ENCODE peak calls at places on chromosome 10, in six cellular contexts. One of them, this sample, is unnamed.

GRCh38 chr10:62112325-62112724 is 156.3 kb downstream of the RTKN2 start:
- DNase-seq in fibroblast of pulmonary artery: no peak
- DNase-seq in fibroblast of lung: no peak
- DNase-seq in psoas muscle: no peak
- DNase-seq in foreskin fibroblast: no peak
- DNase-seq in cardiac muscle cell: no peak
- DNase-seq in this sample: no peak

GRCh38 chr10:107647462-107647861 is 483.0 kb upstream of the SORCS1 start:
- DNase-seq in fibroblast of pulmonary artery: no peak
- DNase-seq in fibroblast of lung: no peak
- DNase-seq in psoas muscle: no peak
- DNase-seq in foreskin fibroblast: no peak
- DNase-seq in cardiac muscle cell: no peak
- DNase-seq in this sample: no peak

GRCh38 chr10:7666253-7667023 is at the start of gene ITIH5:
- DNase-seq in fibroblast of pulmonary artery: no peak
- DNase-seq in fibroblast of lung: no peak
- DNase-seq in psoas muscle: peak
- DNase-seq in foreskin fibroblast: no peak
- DNase-seq in cardiac muscle cell: no peak
- DNase-seq in this sample: no peak

GRCh38 chr10:70711911-70712310 is 39.6 kb downstream of the ADAMTS14 start:
- DNase-seq in fibroblast of pulmonary artery: no peak
- DNase-seq in fibroblast of lung: no peak
- DNase-seq in psoas muscle: no peak
- DNase-seq in foreskin fibroblast: no peak
- DNase-seq in cardiac muscle cell: no peak
- DNase-seq in this sample: no peak

GRCh38 chr10:29446327-29446726 is 157.5 kb downstream of the LYZL1 start:
- DNase-seq in fibroblast of pulmonary artery: peak
- DNase-seq in fibroblast of lung: no peak
- DNase-seq in psoas muscle: no peak
- DNase-seq in foreskin fibroblast: no peak
- DNase-seq in cardiac muscle cell: peak
- DNase-seq in this sample: no peak

GRCh38 chr10:53209941-53210611 is 437.5 kb upstream of the MBL2 start:
- DNase-seq in fibroblast of pulmonary artery: peak
- DNase-seq in fibroblast of lung: peak
- DNase-seq in psoas muscle: no peak
- DNase-seq in foreskin fibroblast: no peak
- DNase-seq in cardiac muscle cell: peak
- DNase-seq in this sample: no peak

GRCh38 chr10:80697926-80698325 is 160.2 kb downstream of the SH2D4B start:
- DNase-seq in fibroblast of pulmonary artery: no peak
- DNase-seq in fibroblast of lung: no peak
- DNase-seq in psoas muscle: no peak
- DNase-seq in foreskin fibroblast: no peak
- DNase-seq in cardiac muscle cell: no peak
- DNase-seq in this sample: no peak

GRCh38 chr10:22253578-22253882 is 35.7 kb upstream of the EBLN1 start:
- DNase-seq in fibroblast of pulmonary artery: no peak
- DNase-seq in fibroblast of lung: no peak
- DNase-seq in psoas muscle: peak
- DNase-seq in foreskin fibroblast: no peak
- DNase-seq in cardiac muscle cell: peak
- DNase-seq in this sample: no peak

GRCh38 chr10:62613429-62613828 is 191.1 kb upstream of the ADO start:
- DNase-seq in fibroblast of pulmonary artery: peak
- DNase-seq in fibroblast of lung: peak
- DNase-seq in psoas muscle: no peak
- DNase-seq in foreskin fibroblast: no peak
- DNase-seq in cardiac muscle cell: peak
- DNase-seq in this sample: no peak

GRCh38 chr10:7561216-7561893 is 105.4 kb downstream of the ITIH5 start:
- DNase-seq in fibroblast of pulmonary artery: peak
- DNase-seq in fibroblast of lung: peak
- DNase-seq in psoas muscle: peak
- DNase-seq in foreskin fibroblast: no peak
- DNase-seq in cardiac muscle cell: peak
- DNase-seq in this sample: no peak

GRCh38 chr10:130137077-130137448 is 872 bp downstream of the GLRX3 start:
- DNase-seq in fibroblast of pulmonary artery: peak
- DNase-seq in fibroblast of lung: peak
- DNase-seq in psoas muscle: no peak
- DNase-seq in foreskin fibroblast: peak
- DNase-seq in cardiac muscle cell: peak
- DNase-seq in this sample: no peak

GRCh38 chr10:26969145-26969926 is 108.6 kb upstream of the ABI1 start:
- DNase-seq in fibroblast of pulmonary artery: no peak
- DNase-seq in fibroblast of lung: no peak
- DNase-seq in psoas muscle: no peak
- DNase-seq in foreskin fibroblast: no peak
- DNase-seq in cardiac muscle cell: no peak
- DNase-seq in this sample: no peak

GRCh38 chr10:93757766-93758509 is at the start of gene LGI1:
- DNase-seq in fibroblast of pulmonary artery: peak
- DNase-seq in fibroblast of lung: peak
- DNase-seq in psoas muscle: no peak
- DNase-seq in foreskin fibroblast: no peak
- DNase-seq in cardiac muscle cell: peak
- DNase-seq in this sample: no peak

GRCh38 chr10:30176182-30176581 is 116.8 kb upstream of the JCAD start:
- DNase-seq in fibroblast of pulmonary artery: no peak
- DNase-seq in fibroblast of lung: peak
- DNase-seq in psoas muscle: no peak
- DNase-seq in foreskin fibroblast: peak
- DNase-seq in cardiac muscle cell: peak
- DNase-seq in this sample: peak

GRCh38 chr10:48209246-48209645 is 65.2 kb downstream of the FRMPD2 start:
- DNase-seq in fibroblast of pulmonary artery: peak
- DNase-seq in fibroblast of lung: peak
- DNase-seq in psoas muscle: no peak
- DNase-seq in foreskin fibroblast: peak
- DNase-seq in cardiac muscle cell: peak
- DNase-seq in this sample: no peak

GRCh38 chr10:96838529-96838928 is 6.4 kb downstream of the LCOR start:
- DNase-seq in fibroblast of pulmonary artery: no peak
- DNase-seq in fibroblast of lung: no peak
- DNase-seq in psoas muscle: no peak
- DNase-seq in foreskin fibroblast: no peak
- DNase-seq in cardiac muscle cell: no peak
- DNase-seq in this sample: no peak

GRCh38 chr10:111209666-111210065 is 132.8 kb downstream of the ADRA2A start:
- DNase-seq in fibroblast of pulmonary artery: no peak
- DNase-seq in fibroblast of lung: no peak
- DNase-seq in psoas muscle: no peak
- DNase-seq in foreskin fibroblast: no peak
- DNase-seq in cardiac muscle cell: no peak
- DNase-seq in this sample: no peak

GRCh38 chr10:110269641-110270318 is 34.9 kb downstream of the SMNDC1 start:
- DNase-seq in fibroblast of pulmonary artery: peak
- DNase-seq in fibroblast of lung: peak
- DNase-seq in psoas muscle: no peak
- DNase-seq in foreskin fibroblast: no peak
- DNase-seq in cardiac muscle cell: peak
- DNase-seq in this sample: no peak

GRCh38 chr10:99529483-99530107 is 3.1 kb upstream of the NKX2-3 start:
- DNase-seq in fibroblast of pulmonary artery: no peak
- DNase-seq in fibroblast of lung: no peak
- DNase-seq in psoas muscle: no peak
- DNase-seq in foreskin fibroblast: no peak
- DNase-seq in cardiac muscle cell: no peak
- DNase-seq in this sample: no peak

GRCh38 chr10:81603106-81603620 is 271.8 kb upstream of the NRG3 start:
- DNase-seq in fibroblast of pulmonary artery: no peak
- DNase-seq in fibroblast of lung: no peak
- DNase-seq in psoas muscle: no peak
- DNase-seq in foreskin fibroblast: no peak
- DNase-seq in cardiac muscle cell: no peak
- DNase-seq in this sample: no peak

GRCh38 chr10:82796510-82796909 is 921.5 kb downstream of the NRG3 start:
- DNase-seq in fibroblast of pulmonary artery: peak
- DNase-seq in fibroblast of lung: peak
- DNase-seq in psoas muscle: no peak
- DNase-seq in foreskin fibroblast: no peak
- DNase-seq in cardiac muscle cell: peak
- DNase-seq in this sample: no peak

GRCh38 chr10:102682441-102682840 is 31.8 kb downstream of the ARL3 start:
- DNase-seq in fibroblast of pulmonary artery: no peak
- DNase-seq in fibroblast of lung: no peak
- DNase-seq in psoas muscle: no peak
- DNase-seq in foreskin fibroblast: no peak
- DNase-seq in cardiac muscle cell: no peak
- DNase-seq in this sample: no peak

GRCh38 chr10:810351-810846 is 120.9 kb upstream of the DIP2C start:
- DNase-seq in fibroblast of pulmonary artery: peak
- DNase-seq in fibroblast of lung: no peak
- DNase-seq in psoas muscle: no peak
- DNase-seq in foreskin fibroblast: no peak
- DNase-seq in cardiac muscle cell: peak
- DNase-seq in this sample: no peak
- TF ChIP-seq CTCF in fibroblast of pulmonary artery: peak
- TF ChIP-seq CTCF in fibroblast of lung: peak
- TF ChIP-seq CTCF in psoas muscle: peak
- TF ChIP-seq CTCF in foreskin fibroblast: peak
- TF ChIP-seq CTCF in cardiac muscle cell: peak
- TF ChIP-seq CTCF in this sample: peak

DNA sequence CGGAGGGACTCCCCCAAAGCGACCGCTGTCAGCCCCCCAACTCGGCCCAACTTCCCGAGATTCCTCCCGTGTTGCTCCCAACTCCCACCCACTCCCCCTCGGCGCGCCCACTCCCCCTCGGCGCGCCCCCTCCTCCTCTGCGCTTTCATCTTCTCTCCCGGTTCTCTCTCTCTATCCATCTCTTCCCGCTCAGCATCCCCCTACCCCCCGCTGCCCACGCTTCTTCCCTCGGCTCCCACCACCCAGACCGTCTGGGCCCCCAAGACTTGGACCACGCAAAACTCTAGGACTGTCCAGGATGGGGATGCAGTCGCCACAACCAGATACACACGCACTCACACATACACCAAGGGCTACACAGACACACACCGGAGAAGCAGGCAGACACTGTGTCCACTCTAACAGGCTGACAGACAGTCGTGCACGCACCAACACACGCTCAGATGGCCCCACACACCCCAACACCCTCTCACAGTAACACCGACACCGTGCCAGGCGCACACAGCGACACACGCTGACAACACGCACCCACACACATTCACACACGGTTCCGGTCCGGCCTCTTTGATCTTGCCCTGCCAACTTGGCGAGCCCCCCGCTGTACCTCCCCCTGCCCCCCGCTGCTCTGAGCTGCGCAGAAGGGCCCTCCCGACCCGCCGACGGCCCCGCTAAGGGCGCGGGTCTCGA is 1.1 kb downstream of the GRID1 start:
- DNase-seq in fibroblast of pulmonary artery: no peak
- DNase-seq in fibroblast of lung: no peak
- DNase-seq in psoas muscle: no peak
- DNase-seq in foreskin fibroblast: no peak
- DNase-seq in cardiac muscle cell: no peak
- DNase-seq in this sample: no peak
- H3K4me3 ChIP-seq in fibroblast of pulmonary artery: no peak
- H3K4me3 ChIP-seq in fibroblast of lung: no peak
- H3K4me3 ChIP-seq in psoas muscle: peak
- H3K4me3 ChIP-seq in foreskin fibroblast: no peak
- H3K4me3 ChIP-seq in cardiac muscle cell: peak
- H3K4me3 ChIP-seq in this sample: no peak

DNA sequence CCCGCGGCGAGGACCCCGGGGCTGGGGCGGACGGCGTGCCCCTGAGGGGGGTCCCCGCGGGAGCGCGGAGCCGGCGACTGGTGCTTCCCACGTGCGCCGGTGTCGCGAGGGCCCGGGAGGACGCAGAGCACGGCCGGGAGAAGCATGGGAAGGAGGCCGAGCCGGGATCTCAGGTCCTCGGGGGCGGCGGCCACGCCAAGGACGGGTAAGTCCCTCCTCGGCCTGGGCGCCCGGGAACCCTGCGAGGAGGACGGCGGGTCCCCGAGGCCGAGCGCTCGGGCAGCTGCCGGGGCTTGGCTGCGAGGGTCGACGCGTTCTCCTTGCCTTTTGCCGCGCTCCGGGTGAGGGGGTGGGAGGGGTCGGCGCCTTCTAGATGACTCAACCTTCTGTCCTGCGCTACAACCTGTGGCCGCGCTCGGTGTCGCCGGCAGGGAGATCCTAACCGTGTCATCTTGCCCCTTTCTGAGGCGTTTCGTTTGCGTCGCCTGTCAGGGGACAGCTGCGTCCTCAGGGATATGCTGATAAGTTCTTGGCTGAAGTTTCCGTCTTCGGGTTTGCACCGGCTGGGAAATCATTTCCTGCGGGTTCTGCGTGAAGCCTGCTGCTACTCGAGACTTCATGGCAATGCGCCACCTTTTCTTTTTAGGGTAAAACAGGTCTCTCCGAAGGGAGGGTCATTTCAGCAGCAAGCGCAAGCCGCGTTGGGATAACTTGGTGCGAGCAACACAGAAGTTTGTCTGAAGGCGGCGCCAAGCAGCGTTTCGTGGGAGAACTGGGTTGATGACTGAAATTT is 529 bp downstream of the TASOR2 start:
- DNase-seq in fibroblast of pulmonary artery: peak
- DNase-seq in fibroblast of lung: peak
- DNase-seq in psoas muscle: peak
- DNase-seq in foreskin fibroblast: peak
- DNase-seq in cardiac muscle cell: peak
- DNase-seq in this sample: no peak
- TF ChIP-seq CTCF in fibroblast of pulmonary artery: peak
- TF ChIP-seq CTCF in fibroblast of lung: peak
- TF ChIP-seq CTCF in psoas muscle: peak
- TF ChIP-seq CTCF in foreskin fibroblast: peak
- TF ChIP-seq CTCF in cardiac muscle cell: peak
- TF ChIP-seq CTCF in this sample: peak

DNA sequence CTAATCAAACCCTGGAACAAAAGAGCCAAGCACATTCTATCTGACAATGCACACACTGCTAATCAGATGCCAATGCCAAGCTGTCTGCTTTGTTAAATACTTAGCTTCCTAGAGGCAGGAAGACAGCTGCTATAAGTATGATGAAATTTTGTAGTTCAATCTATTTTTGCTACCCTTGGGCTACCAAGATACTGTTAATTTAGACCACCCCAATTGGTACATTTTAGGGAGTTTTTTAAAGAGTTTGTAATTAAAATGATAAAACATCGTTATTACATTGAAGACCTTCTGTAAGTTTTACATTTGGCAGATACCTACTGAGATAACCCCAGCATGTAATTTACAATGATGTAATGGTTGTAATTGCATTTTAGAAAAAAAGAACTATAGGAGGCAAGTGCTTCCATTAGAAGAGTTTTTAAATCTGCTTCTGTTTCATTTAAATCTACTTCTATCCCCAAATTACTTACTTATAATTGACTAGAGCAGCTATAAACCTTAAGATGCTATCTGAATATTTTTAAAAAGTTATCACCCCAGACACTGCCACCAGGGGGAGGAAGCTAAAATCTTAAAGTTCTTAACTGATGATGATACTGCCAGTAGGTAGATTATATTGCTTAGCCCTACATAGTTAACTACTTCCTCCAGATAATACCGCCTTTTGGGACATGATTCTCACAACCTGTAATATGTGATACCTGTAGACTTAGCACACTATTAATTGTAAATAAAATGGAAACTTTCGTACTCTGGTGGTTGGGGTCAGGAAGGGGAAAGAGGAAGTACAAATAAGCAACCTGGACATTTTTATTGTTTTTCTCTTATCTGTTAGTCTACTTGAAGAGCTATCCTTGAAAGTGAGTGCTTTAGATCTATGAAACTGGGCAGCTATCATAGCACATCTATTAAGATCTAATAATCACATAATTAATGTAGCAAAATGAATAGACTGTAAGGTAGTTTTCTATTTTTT is 268.8 kb downstream of the ADK start:
- DNase-seq in fibroblast of pulmonary artery: peak
- DNase-seq in fibroblast of lung: peak
- DNase-seq in psoas muscle: no peak
- DNase-seq in foreskin fibroblast: no peak
- DNase-seq in cardiac muscle cell: peak
- DNase-seq in this sample: no peak
- H3K4me3 ChIP-seq in fibroblast of pulmonary artery: no peak
- H3K4me3 ChIP-seq in fibroblast of lung: no peak
- H3K4me3 ChIP-seq in psoas muscle: no peak
- H3K4me3 ChIP-seq in foreskin fibroblast: no peak
- H3K4me3 ChIP-seq in cardiac muscle cell: no peak
- H3K4me3 ChIP-seq in this sample: no peak